ENCODE peak calls at places on chromosomes 4 and X, in seven cellular contexts. B, D, P, W, Y, I and T are unnamed samples.

GRCh38 chrX:153640045-153640686 is 6.8 kb upstream of the DUSP9 start:
- DNase-seq in B (no peak), D (no peak), P (no peak), W (no peak), Y (no peak), I (no peak), T (peak; percentile 9)

GRCh38 chrX:35076061-35076460 is 133.5 kb downstream of the FAM47B start:
- DNase-seq in B (no peak), D (no peak), P (no peak), W (no peak), Y (no peak), I (no peak), T (no peak)

GRCh38 chr4:136124251-136124745 is 1408.0 kb downstream of the PCDH18 start:
- DNase-seq in B (no peak), D (no peak), P (no peak), W (no peak), Y (no peak), I (no peak), T (no peak)

GRCh38 chrX:24515447-24515846 is 50.4 kb downstream of the PDK3 start:
- DNase-seq in B (no peak), D (peak; percentile 5), P (no peak), W (no peak), Y (no peak), I (peak; percentile 48), T (no peak)

GRCh38 chr4:159504634-159505033 is 401.8 kb downstream of the RAPGEF2 start:
- DNase-seq in B (no peak), D (peak; percentile 58), P (no peak), W (no peak), Y (no peak), I (peak; percentile 67), T (no peak)

GRCh38 chrX:74015379-74016019 is 288.5 kb upstream of the ZCCHC13 start:
- DNase-seq in B (peak; percentile 36), D (peak; percentile 72), P (peak; percentile 80), W (peak; percentile 63), Y (peak; percentile 61), I (peak; percentile 82), T (peak; percentile 58)

GRCh38 chr4:77599378-77599777 is 6.2 kb upstream of the CXCL13 start:
- DNase-seq in B (no peak), D (peak; percentile 55), P (peak; percentile 67), W (no peak), Y (no peak), I (peak; percentile 78), T (no peak)

GRCh38 chr4:61202100-61202637 is 2.0 kb downstream of the ADGRL3 start:
- DNase-seq in B (no peak), D (no peak), P (peak; percentile 14), W (no peak), Y (no peak), I (peak; percentile 38), T (peak; percentile 9)

GRCh38 chr4:80535551-80535950 is 200.0 kb downstream of the CFAP299 start:
- DNase-seq in B (no peak), D (no peak), P (peak; percentile 32), W (no peak), Y (no peak), I (no peak), T (no peak)

GRCh38 chr4:87843936-87844335 is 11.2 kb downstream of the MEPE start:
- DNase-seq in B (no peak), D (peak; percentile 59), P (peak; percentile 69), W (no peak), Y (no peak), I (peak; percentile 65), T (no peak)

GRCh38 chr4:183591301-183591700 is 67.7 kb downstream of the RWDD4 start:
- DNase-seq in B (no peak), D (no peak), P (peak; percentile 40), W (no peak), Y (no peak), I (no peak), T (no peak)

GRCh38 chr4:153217440-153217839 is 13.2 kb downstream of the TRIM2 start:
- DNase-seq in B (no peak), D (no peak), P (no peak), W (no peak), Y (no peak), I (no peak), T (no peak)

GRCh38 chrX:48636286-48636685 is 39.0 kb downstream of the WDR13 start:
- DNase-seq in B (no peak), D (no peak), P (no peak), W (no peak), Y (no peak), I (no peak), T (no peak)

GRCh38 chr4:22515145-22515887 is 550 bp downstream of the ADGRA3 start:
- DNase-seq in B (no peak), D (peak; percentile 53), P (peak; percentile 56), W (peak; percentile 78), Y (peak; percentile 17), I (peak; percentile 72), T (peak; percentile 30)

GRCh38 chrX:86981326-86981890 is 536.2 kb upstream of the KLHL4 start:
- DNase-seq in B (no peak), D (no peak), P (no peak), W (no peak), Y (no peak), I (no peak), T (no peak)

GRCh38 chr4:79576480-79576803 is 168.4 kb upstream of the GK2 start:
- DNase-seq in B (no peak), D (peak; percentile 22), P (peak; percentile 60), W (no peak), Y (peak; percentile 30), I (peak; percentile 59), T (no peak)

GRCh38 chr4:51843309-51844156 is 580 bp downstream of the DCUN1D4 start:
- DNase-seq in B (no peak), D (peak; percentile 53), P (peak; percentile 57), W (peak; percentile 73), Y (peak; percentile 79), I (peak; percentile 70), T (peak; percentile 75)

GRCh38 chr4:23957465-23957864 is 67.6 kb upstream of the PPARGC1A start:
- DNase-seq in B (no peak), D (no peak), P (no peak), W (no peak), Y (no peak), I (no peak), T (no peak)

GRCh38 chr4:87251104-87251503 is 30.7 kb upstream of the KLHL8 start:
- DNase-seq in B (no peak), D (no peak), P (no peak), W (peak; percentile 25), Y (no peak), I (no peak), T (no peak)

GRCh38 chr4:98261291-98262271 is at the start of gene RAP1GDS1:
- DNase-seq in B (no peak), D (peak; percentile 56), P (peak; percentile 52), W (peak; percentile 41), Y (peak; percentile 65), I (peak; percentile 78), T (no peak)

GRCh38 chr4:37822220-37822619 is 4.3 kb upstream of the PGM2 start:
- DNase-seq in B (no peak), D (no peak), P (no peak), W (no peak), Y (no peak), I (peak; percentile 22), T (no peak)

GRCh38 chrX:140057001-140057411 is 91.7 kb upstream of the CXorf66 start:
- DNase-seq in B (peak; percentile 42), D (peak; percentile 51), P (peak; percentile 83), W (peak; percentile 67), Y (peak; percentile 49), I (peak; percentile 75), T (peak; percentile 58)

GRCh38 chr4:8393593-8394038 is 46.9 kb downstream of the ACOX3 start:
- DNase-seq in B (no peak), D (peak; percentile 95), P (peak; percentile 91), W (peak; percentile 53), Y (no peak), I (peak; percentile 96), T (no peak)

GRCh38 chrX:119419898-119420297 is 20.8 kb downstream of the SLC25A43 start:
- DNase-seq in B (no peak), D (no peak), P (no peak), W (no peak), Y (no peak), I (no peak), T (no peak)

GRCh38 chrX:119419146-119419545 is 20.0 kb downstream of the SLC25A43 start:
- DNase-seq in B (no peak), D (no peak), P (no peak), W (no peak), Y (no peak), I (no peak), T (no peak)

GRCh38 chrX:119417376-119417775 is 18.2 kb downstream of the SLC25A43 start:
- DNase-seq in B (no peak), D (no peak), P (no peak), W (no peak), Y (no peak), I (no peak), T (no peak)

GRCh38 chrX:119421306-119421705 is 22.2 kb downstream of the SLC25A43 start:
- DNase-seq in B (no peak), D (no peak), P (no peak), W (no peak), Y (no peak), I (no peak), T (no peak)

GRCh38 chrX:119417842-119418241 is 18.7 kb downstream of the SLC25A43 start:
- DNase-seq in B (no peak), D (no peak), P (no peak), W (no peak), Y (no peak), I (peak; percentile 45), T (no peak)
- TF ChIP-seq CTCF in B (peak; percentile 34), D (peak; percentile 45), P (peak; percentile 47), W (no peak), Y (peak; percentile 54), I (peak; percentile 49), T (peak; percentile 3)

GRCh38 chrX:118566359-118566758 is 70.7 kb downstream of the DOCK11 start:
- DNase-seq in B (no peak), D (no peak), P (peak; percentile 9), W (no peak), Y (no peak), I (no peak), T (no peak)
- TF ChIP-seq CTCF in B (no peak), D (no peak), P (no peak), W (no peak), Y (no peak), I (no peak), T (no peak)

GRCh38 chrX:68238568-68238967 is 194.7 kb downstream of the OPHN1 start:
- DNase-seq in B (no peak), D (no peak), P (peak; percentile 43), W (no peak), Y (no peak), I (no peak), T (no peak)
- TF ChIP-seq CTCF in B (peak; percentile 55), D (peak; percentile 60), P (peak; percentile 78), W (no peak), Y (peak; percentile 38), I (peak; percentile 51), T (peak; percentile 10)

DNA sequence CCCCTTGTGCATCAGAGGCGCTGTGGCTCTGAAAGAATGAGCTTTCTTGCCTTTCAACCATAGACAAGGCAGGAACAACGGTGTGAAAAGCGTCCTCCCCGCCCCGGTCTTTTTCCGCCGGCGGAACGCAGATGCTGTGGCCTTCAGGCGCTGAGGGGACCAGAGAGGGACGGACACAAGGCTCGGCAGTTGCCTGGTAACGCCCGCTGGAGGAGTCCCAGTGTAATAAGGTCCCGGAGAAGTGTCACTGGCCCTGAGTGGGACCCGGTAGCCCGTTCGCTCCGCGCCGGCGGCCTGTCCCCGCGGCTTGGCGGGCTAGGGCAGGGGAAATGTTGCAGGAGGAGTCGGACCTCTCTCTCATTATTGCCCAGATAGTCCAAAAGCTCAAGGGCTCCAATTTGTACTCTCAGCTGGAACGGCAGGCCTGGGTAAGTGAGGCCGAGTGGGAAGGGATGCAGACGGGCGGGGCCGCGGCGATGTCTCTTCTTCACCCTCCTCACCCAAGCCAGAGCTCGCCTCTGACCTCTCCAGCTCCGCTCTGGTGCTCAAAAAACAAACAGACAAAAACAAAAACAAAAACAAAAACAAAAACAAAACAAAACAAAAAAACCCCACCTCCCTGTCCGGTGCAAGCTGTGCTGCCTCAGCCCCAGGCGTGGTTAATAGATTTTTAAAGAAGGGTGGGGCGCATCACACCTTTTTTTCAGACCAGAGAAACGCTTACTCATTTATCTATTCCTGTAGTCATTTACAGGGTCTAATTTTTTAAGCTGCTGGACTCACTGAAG is at the start of gene TBC1D19:
- DNase-seq in B (no peak), D (peak; percentile 85), P (peak; percentile 84), W (peak; percentile 90), Y (peak; percentile 89), I (peak; percentile 91), T (peak; percentile 90)
- TF ChIP-seq CTCF in B (peak; percentile 5), D (no peak), P (no peak), W (no peak), Y (peak; percentile 47), I (peak; percentile 17), T (no peak)